ENCODE peak calls at places on chromosomes 6 and 20, in five cellular contexts. T, Y, D, K and P are unnamed samples.

GRCh38 chr20:19631410-19631809 is 126.6 kb upstream of the RIN2 start:
- DNase-seq in T (no peak), Y (no peak), D (no peak), K (no peak), P (no peak)

GRCh38 chr6:106103728-106104109 is 17.6 kb downstream of the PRDM1 start:
- DNase-seq in T (no peak), Y (no peak), D (no peak), K (no peak), P (no peak)

GRCh38 chr6:15166121-15166520 is 79.7 kb upstream of the JARID2 start:
- DNase-seq in T (no peak), Y (no peak), D (no peak), K (no peak), P (no peak)

GRCh38 chr20:47466193-47466592 is 35.5 kb upstream of the NCOA3 start:
- DNase-seq in T (no peak), Y (no peak), D (no peak), K (no peak), P (no peak)

GRCh38 chr20:36275011-36275410 is 31.1 kb upstream of the DLGAP4 start:
- DNase-seq in T (no peak), Y (no peak), D (no peak), K (no peak), P (no peak)

GRCh38 chr20:53547664-53548239 is 45.9 kb downstream of the ZNF217 start:
- DNase-seq in T (peak; percentile 84), Y (peak; percentile 56), D (peak; percentile 70), K (peak; percentile 21), P (peak; percentile 71)

GRCh38 chr6:85449388-85449817 is 480 bp upstream of the NT5E start:
- DNase-seq in T (no peak), Y (no peak), D (no peak), K (peak; percentile 73), P (no peak)

GRCh38 chr6:56573624-56574023 is 69.1 kb downstream of the DST start:
- DNase-seq in T (peak; percentile 19), Y (no peak), D (no peak), K (no peak), P (no peak)

GRCh38 chr20:34512955-34513419 is 3.2 kb upstream of the DYNLRB1 start:
- DNase-seq in T (no peak), Y (no peak), D (no peak), K (no peak), P (no peak)

GRCh38 chr6:28856617-28857000 is 67.2 kb downstream of the TRIM27 start:
- DNase-seq in T (no peak), Y (no peak), D (no peak), K (no peak), P (no peak)

GRCh38 chr6:166381733-166382499 is 824 bp downstream of the MPC1 start:
- DNase-seq in T (peak; percentile 58), Y (peak; percentile 93), D (peak; percentile 80), K (peak; percentile 42), P (peak; percentile 78)

GRCh38 chr20:37414133-37414532 is 68.2 kb downstream of the SRC start:
- DNase-seq in T (no peak), Y (peak; percentile 49), D (no peak), K (no peak), P (no peak)

GRCh38 chr6:159996087-159996622 is 27.3 kb downstream of the IGF2R start:
- DNase-seq in T (no peak), Y (no peak), D (no peak), K (no peak), P (no peak)

GRCh38 chr6:30325873-30326445 is 768 bp upstream of the TRIM39 start:
- DNase-seq in T (no peak), Y (peak; percentile 88), D (no peak), K (peak; percentile 28), P (no peak)

GRCh38 chr6:54441687-54442248 is 133.5 kb downstream of the TINAG start:
- DNase-seq in T (no peak), Y (no peak), D (no peak), K (no peak), P (no peak)

GRCh38 chr20:36496707-36497669 is 44.3 kb upstream of the MYL9 start:
- DNase-seq in T (no peak), Y (no peak), D (no peak), K (no peak), P (no peak)

DNA sequence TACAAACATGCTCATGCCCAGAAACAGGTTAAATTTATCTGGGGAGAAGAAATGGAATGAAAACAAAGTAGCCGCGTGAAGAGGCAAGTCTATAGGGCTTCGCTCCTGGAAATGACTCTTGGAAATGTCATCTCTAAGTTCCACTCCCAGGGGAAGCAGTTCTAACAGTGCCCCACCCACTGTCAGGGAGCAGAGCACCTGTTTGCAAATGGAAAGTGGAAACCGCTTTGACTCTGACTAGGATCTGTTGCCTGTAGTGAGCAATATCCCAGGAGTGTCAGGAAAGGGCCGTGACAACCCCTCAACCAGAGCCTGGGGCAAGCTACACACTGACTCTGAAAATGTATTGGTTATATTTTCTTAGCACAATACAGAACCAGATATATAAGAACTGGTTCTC is 47.3 kb upstream of the CRISP1 start:
- DNase-seq in T (no peak), Y (no peak), D (no peak), K (no peak), P (no peak)
- TF ChIP-seq RFX5 in T (no peak), Y (no peak), D (no peak), K (no peak), P (no peak)

DNA sequence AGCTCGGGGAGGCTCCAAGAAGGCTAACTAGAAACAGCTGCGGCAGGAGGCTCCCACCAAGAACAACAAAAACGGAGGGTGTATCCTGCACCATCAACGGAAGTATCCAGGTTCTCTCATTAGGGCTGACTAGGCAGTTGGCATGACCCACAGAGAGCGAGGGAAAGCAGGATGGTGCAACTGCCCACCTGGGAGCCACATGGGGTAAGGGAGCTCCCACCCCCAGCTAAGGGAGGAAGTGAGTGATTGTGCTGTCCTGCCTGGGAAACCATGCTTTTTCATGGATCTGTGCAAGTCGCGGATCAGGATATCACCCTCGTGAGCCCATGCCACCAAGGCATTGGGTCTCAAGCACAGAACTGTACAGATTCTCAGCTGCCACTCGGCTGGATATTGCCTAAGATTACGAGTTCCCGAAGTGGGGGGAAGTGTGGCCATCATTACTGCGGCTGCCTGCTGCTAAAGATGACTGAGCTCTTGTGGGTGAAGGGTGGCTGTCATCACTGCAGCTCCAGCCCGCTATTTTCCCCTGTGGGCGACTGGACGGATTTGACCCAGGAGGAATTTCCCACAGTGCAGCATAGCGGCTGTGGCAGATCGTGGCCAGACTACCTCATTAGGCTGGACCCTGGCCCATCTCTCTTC is 515.8 kb downstream of the FRK start:
- DNase-seq in T (no peak), Y (peak; percentile 45), D (no peak), K (no peak), P (no peak)
- TF ChIP-seq YY1 in T (no peak), Y (no peak), D (no peak), K (no peak), P (no peak)

GRCh38 chr20:2104236-2104635 is 2.6 kb downstream of the STK35 start:
- DNase-seq in T (no peak), Y (no peak), D (no peak), K (no peak), P (no peak)

GRCh38 chr20:2103454-2104153 is 2.0 kb downstream of the STK35 start:
- DNase-seq in T (peak; percentile 72), Y (no peak), D (no peak), K (no peak), P (peak; percentile 44)

GRCh38 chr20:2101935-2102584 is 433 bp downstream of the STK35 start:
- DNase-seq in T (peak; percentile 94), Y (peak; percentile 90), D (peak; percentile 87), K (peak; percentile 66), P (peak; percentile 93)

GRCh38 chr20:2101057-2101934 is at the start of gene STK35:
- DNase-seq in T (no peak), Y (peak; percentile 80), D (peak; percentile 74), K (peak; percentile 13), P (peak; percentile 87)

DNA sequence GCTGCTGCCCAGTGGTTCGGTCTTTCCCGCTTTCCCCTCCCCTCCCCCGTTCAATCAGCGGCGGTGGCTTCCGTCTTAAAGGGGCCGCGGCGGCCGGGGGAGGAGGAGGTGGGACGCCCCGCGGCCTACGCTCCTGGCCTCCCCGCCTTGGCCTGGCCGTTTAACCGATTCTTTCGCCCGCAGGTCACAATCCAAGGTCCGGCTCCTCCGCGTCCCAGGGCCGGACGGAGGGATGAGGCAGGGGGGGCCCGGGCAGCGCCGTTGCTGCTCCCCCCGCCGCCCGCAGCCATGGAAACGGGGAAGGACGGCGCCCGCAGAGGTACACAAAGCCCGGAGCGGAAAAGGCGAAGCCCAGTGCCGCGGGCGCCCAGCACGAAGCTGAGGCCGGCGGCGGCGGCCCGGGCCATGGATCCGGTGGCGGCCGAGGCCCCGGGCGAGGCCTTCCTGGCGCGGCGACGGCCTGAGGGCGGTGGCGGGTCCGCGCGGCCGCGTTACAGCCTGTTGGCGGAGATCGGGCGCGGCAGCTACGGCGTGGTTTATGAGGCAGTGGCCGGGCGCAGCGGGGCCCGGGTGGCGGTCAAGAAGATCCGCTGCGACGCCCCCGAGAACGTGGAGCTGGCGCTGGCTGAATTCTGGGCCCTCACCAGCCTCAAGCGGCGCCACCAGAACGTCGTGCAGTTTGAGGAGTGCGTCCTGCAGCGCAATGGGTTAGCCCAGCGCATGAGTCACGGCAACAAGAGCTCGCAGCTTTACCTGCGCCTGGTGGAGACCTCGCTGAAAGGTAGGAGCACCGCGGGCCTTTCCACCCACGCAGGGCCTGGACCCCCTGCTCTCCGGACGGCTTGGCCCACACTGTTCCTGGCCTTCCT is 1.2 kb downstream of the STK35 start:
- DNase-seq in T (peak; percentile 87), Y (peak; percentile 80), D (peak; percentile 90), K (no peak), P (peak; percentile 97)
- TF ChIP-seq RFX5 in T (no peak), Y (no peak), D (no peak), K (no peak), P (no peak)

GRCh38 chr6:80547827-80548226 is 441.4 kb downstream of the BCKDHB start:
- DNase-seq in T (no peak), Y (no peak), D (no peak), K (no peak), P (no peak)

GRCh38 chr6:80550748-80551147 is 444.3 kb downstream of the BCKDHB start:
- DNase-seq in T (no peak), Y (no peak), D (no peak), K (no peak), P (no peak)

GRCh38 chr6:80548496-80548895 is 442.0 kb downstream of the BCKDHB start:
- DNase-seq in T (no peak), Y (no peak), D (no peak), K (no peak), P (no peak)

GRCh38 chr6:80550271-80550670 is 443.8 kb downstream of the BCKDHB start:
- DNase-seq in T (no peak), Y (no peak), D (no peak), K (no peak), P (no peak)

GRCh38 chr6:80553071-80553740 is 446.7 kb downstream of the BCKDHB start:
- DNase-seq in T (no peak), Y (no peak), D (no peak), K (no peak), P (no peak)
- TF ChIP-seq YY1 in T (no peak), Y (no peak), D (no peak), K (no peak), P (no peak)

DNA sequence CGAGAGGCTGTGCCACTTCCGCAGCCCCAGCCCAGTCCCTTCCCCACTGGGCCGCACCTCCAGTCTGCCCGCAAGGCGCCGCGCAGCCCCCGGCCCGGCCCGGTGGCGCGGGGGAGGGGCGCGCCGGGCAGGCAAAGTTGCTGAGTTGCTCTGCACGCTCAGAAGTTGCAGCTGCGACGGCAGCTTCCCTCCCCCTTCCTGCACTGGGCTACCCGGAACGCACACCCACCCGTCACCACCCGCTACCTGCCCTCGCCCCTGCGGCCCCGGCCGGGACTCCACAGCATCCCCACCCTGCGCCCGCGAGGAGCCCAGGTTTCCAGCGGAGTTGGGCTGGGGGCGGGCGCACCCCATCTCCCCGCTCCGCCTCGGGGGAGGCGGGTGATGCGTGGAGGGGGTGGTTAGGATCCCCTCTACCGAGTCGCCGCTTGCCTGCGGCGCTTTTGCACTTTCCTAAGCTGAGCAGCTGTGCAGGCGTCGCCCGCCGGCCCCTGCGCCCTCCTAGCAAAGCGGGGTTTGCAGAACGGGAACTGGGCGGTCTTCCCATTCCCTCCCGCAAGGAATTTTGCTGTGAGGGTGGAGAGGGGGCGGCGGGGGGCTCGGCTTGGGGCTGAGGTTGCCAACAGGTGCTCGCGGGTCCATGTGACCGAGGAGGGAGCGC is 55.9 kb upstream of the RREB1 start:
- DNase-seq in T (no peak), Y (no peak), D (no peak), K (no peak), P (peak; percentile 64)
- TF ChIP-seq RFX5 in T (no peak), Y (no peak), D (no peak), K (no peak), P (no peak)